ENCODE peak calls at places on chromosomes 13 and 19, in nine cellular contexts. M is AG08395; R is stimulated activated CD4-positive, alpha-beta T cell treated with anti-CD3 and anti-CD28 coated beads, Interleukin-2, amount 100 ng/mL, for 48 hours; D is amniotic stem cell; Q is foreskin fibroblast; A is midbrain; I is choroid plexus epithelial cell; B is activated CD4-positive, alpha-beta T cell treated with anti-CD3 and anti-CD28 coated beads, Interleukin-2, amount 10 ng/mL, durations not matched to agents 7 days and 5 days; V is right atrium auricular region. E is an unnamed sample.

GRCh38 chr19:9956956-9957355 is 20.6 kb upstream of the OLFM2 start:
- DNase-seq in M (no peak), R (no peak), D (no peak), Q (peak), A (no peak), I (no peak), B (no peak), V (no peak), E (peak)

GRCh38 chr13:27997904-27998522 is 9.5 kb upstream of the URAD start:
- DNase-seq in M (no peak), R (no peak), D (no peak), Q (peak), A (no peak), I (peak), B (peak), V (no peak), E (peak)

GRCh38 chr13:99104396-99104795 is 96.3 kb upstream of the UBAC2 start:
- DNase-seq in M (no peak), R (no peak), D (no peak), Q (no peak), A (no peak), I (no peak), B (no peak), V (no peak), E (peak)

GRCh38 chr13:64697226-64697625 is 2532.9 kb downstream of the PCDH9 start:
- DNase-seq in M (no peak), R (no peak), D (no peak), Q (peak), A (no peak), I (no peak), B (no peak), V (no peak), E (no peak)

GRCh38 chr13:25267715-25268114 is 19.6 kb downstream of the MTMR6 start:
- DNase-seq in M (no peak), R (no peak), D (no peak), Q (peak), A (peak), I (peak), B (no peak), V (no peak), E (peak)

GRCh38 chr19:46030861-46031550 is 8.2 kb upstream of the PGLYRP1 start:
- DNase-seq in M (no peak), R (no peak), D (no peak), Q (no peak), A (no peak), I (no peak), B (no peak), V (peak), E (no peak)

GRCh38 chr13:62747629-62748028 is 1332.0 kb upstream of the PCDH20 start:
- DNase-seq in M (no peak), R (no peak), D (peak), Q (peak), A (no peak), I (peak), B (no peak), V (no peak), E (peak)

GRCh38 chr13:113537205-113537604 is 46.7 kb upstream of the DCUN1D2 start:
- DNase-seq in M (no peak), R (no peak), D (no peak), Q (no peak), A (no peak), I (no peak), B (no peak), V (no peak), E (no peak)

GRCh38 chr19:34904521-34904845 is 22.2 kb upstream of the ZNF30 start:
- DNase-seq in M (no peak), R (no peak), D (no peak), Q (no peak), A (no peak), I (no peak), B (no peak), V (no peak), E (no peak)

GRCh38 chr19:5124111-5124855 is 155.4 kb downstream of the KDM4B start:
- DNase-seq in M (no peak), R (no peak), D (no peak), Q (no peak), A (no peak), I (no peak), B (no peak), V (no peak), E (no peak)

GRCh38 chr13:100130092-100130491 is 41.2 kb downstream of the PCCA start:
- DNase-seq in M (peak), R (no peak), D (no peak), Q (peak), A (peak), I (no peak), B (no peak), V (no peak), E (peak)

GRCh38 chr13:53201454-53202225 is 173.0 kb downstream of the OLFM4 start:
- DNase-seq in M (peak), R (no peak), D (no peak), Q (no peak), A (no peak), I (peak), B (no peak), V (no peak), E (no peak)

GRCh38 chr13:92463134-92463533 is 763.5 kb upstream of the GPC6 start:
- DNase-seq in M (no peak), R (no peak), D (no peak), Q (no peak), A (no peak), I (no peak), B (no peak), V (no peak), E (no peak)

GRCh38 chr13:94435604-94436226 is 43.8 kb downstream of the DCT start:
- DNase-seq in M (peak), R (no peak), D (no peak), Q (peak), A (peak), I (peak), B (no peak), V (no peak), E (peak)